ENCODE peak calls at places on chromosomes 1 and 21, in four cellular contexts. One of them, this sample, is unnamed.

GRCh38 chr1:24254783-24255182 is 64.4 kb upstream of the GRHL3 start:
- DNase-seq in mesendoderm: peak; percentile 76
- DNase-seq in heart right ventricle: no peak
- DNase-seq in fibroblast of lung: no peak
- DNase-seq in this sample: no peak

GRCh38 chr1:5994713-5995621 is 2.7 kb upstream of the NPHP4 start:
- DNase-seq in fibroblast of lung: no peak
- DNase-seq in mesendoderm: no peak
- DNase-seq in heart right ventricle: peak; percentile 17
- DNase-seq in this sample: no peak

GRCh38 chr1:47918257-47918867 is 78.8 kb downstream of the TRABD2B start:
- DNase-seq in fibroblast of lung: no peak
- DNase-seq in heart right ventricle: no peak
- DNase-seq in mesendoderm: no peak
- DNase-seq in this sample: no peak

GRCh38 chr1:246187834-246188372 is 319.2 kb downstream of the SMYD3 start:
- DNase-seq in mesendoderm: no peak
- DNase-seq in heart right ventricle: no peak
- DNase-seq in fibroblast of lung: no peak
- DNase-seq in this sample: no peak

GRCh38 chr1:204104331-204105222 is 31.7 kb downstream of the SOX13 start:
- DNase-seq in fibroblast of lung: no peak
- DNase-seq in mesendoderm: no peak
- DNase-seq in heart right ventricle: peak; percentile 54
- DNase-seq in this sample: no peak

GRCh38 chr1:5831600-5832335 is 160.5 kb downstream of the NPHP4 start:
- DNase-seq in heart right ventricle: no peak
- DNase-seq in fibroblast of lung: no peak
- DNase-seq in mesendoderm: no peak
- DNase-seq in this sample: no peak

GRCh38 chr1:53663525-53664300 is 75.3 kb downstream of the GLIS1 start:
- DNase-seq in heart right ventricle: no peak
- DNase-seq in mesendoderm: no peak
- DNase-seq in fibroblast of lung: no peak
- DNase-seq in this sample: no peak

GRCh38 chr1:169129109-169129789 is 22.8 kb downstream of the ATP1B1 start:
- DNase-seq in heart right ventricle: no peak
- DNase-seq in mesendoderm: no peak
- DNase-seq in fibroblast of lung: no peak
- DNase-seq in this sample: no peak

GRCh38 chr1:157377216-157377821 is 175.0 kb downstream of the FCRL5 start:
- DNase-seq in fibroblast of lung: peak; percentile 17
- DNase-seq in mesendoderm: peak; percentile 84
- DNase-seq in heart right ventricle: no peak
- DNase-seq in this sample: no peak

GRCh38 chr1:3924186-3924815 is 24.2 kb upstream of the C1orf174 start:
- DNase-seq in fibroblast of lung: no peak
- DNase-seq in mesendoderm: no peak
- DNase-seq in heart right ventricle: no peak
- DNase-seq in this sample: no peak

GRCh38 chr1:114259517-114260160 is 106.0 kb upstream of the SYT6 start:
- DNase-seq in heart right ventricle: no peak
- DNase-seq in mesendoderm: no peak
- DNase-seq in fibroblast of lung: no peak
- DNase-seq in this sample: no peak

GRCh38 chr1:223153177-223154119 is 10.4 kb upstream of the TLR5 start:
- DNase-seq in mesendoderm: peak; percentile 57
- DNase-seq in fibroblast of lung: no peak
- DNase-seq in heart right ventricle: no peak
- DNase-seq in this sample: no peak

GRCh38 chr1:38046884-38047602 is 450 bp upstream of the POU3F1 start:
- DNase-seq in heart right ventricle: peak; percentile 91
- DNase-seq in fibroblast of lung: peak; percentile 62
- DNase-seq in mesendoderm: peak; percentile 80
- DNase-seq in this sample: peak; percentile 84

GRCh38 chr1:2974701-2975301 is 46.5 kb upstream of the ACTRT2 start:
- DNase-seq in heart right ventricle: no peak
- DNase-seq in mesendoderm: no peak
- DNase-seq in fibroblast of lung: no peak
- DNase-seq in this sample: no peak

GRCh38 chr1:221444346-221444745 is 297.5 kb downstream of the DUSP10 start:
- DNase-seq in mesendoderm: no peak
- DNase-seq in fibroblast of lung: peak; percentile 34
- DNase-seq in heart right ventricle: no peak
- DNase-seq in this sample: no peak

GRCh38 chr1:28482138-28482537 is 23.7 kb upstream of the RCC1 start:
- DNase-seq in mesendoderm: no peak
- DNase-seq in heart right ventricle: no peak
- DNase-seq in fibroblast of lung: no peak
- DNase-seq in this sample: peak; percentile 2

GRCh38 chr1:45583666-45584350 is at the start of gene NASP:
- DNase-seq in fibroblast of lung: peak; percentile 81
- DNase-seq in heart right ventricle: peak; percentile 90
- DNase-seq in mesendoderm: peak; percentile 93
- DNase-seq in this sample: peak; percentile 90

GRCh38 chr1:7375329-7375728 is 395.8 kb upstream of the VAMP3 start:
- DNase-seq in heart right ventricle: no peak
- DNase-seq in mesendoderm: no peak
- DNase-seq in fibroblast of lung: no peak
- DNase-seq in this sample: peak; percentile 37

GRCh38 chr1:111520040-111520439 is 16.6 kb upstream of the ADORA3 start:
- DNase-seq in fibroblast of lung: no peak
- DNase-seq in heart right ventricle: no peak
- DNase-seq in mesendoderm: no peak
- DNase-seq in this sample: no peak

GRCh38 chr1:234986750-234987414 is 141.8 kb downstream of the TOMM20 start:
- DNase-seq in heart right ventricle: no peak
- DNase-seq in mesendoderm: peak; percentile 83
- DNase-seq in fibroblast of lung: peak; percentile 71
- DNase-seq in this sample: no peak

GRCh38 chr21:43585924-43586411 is 73.3 kb downstream of the HSF2BP start:
- DNase-seq in mesendoderm: peak; percentile 92
- DNase-seq in fibroblast of lung: peak; percentile 98
- DNase-seq in heart right ventricle: no peak
- DNase-seq in this sample: peak; percentile 86

GRCh38 chr1:8633741-8634493 is 183.5 kb downstream of the RERE start:
- DNase-seq in fibroblast of lung: no peak
- DNase-seq in mesendoderm: no peak
- DNase-seq in heart right ventricle: no peak
- DNase-seq in this sample: no peak

GRCh38 chr1:1182491-1183220 is 9.0 kb downstream of the TTLL10 start:
- DNase-seq in heart right ventricle: peak; percentile 35
- DNase-seq in fibroblast of lung: no peak
- DNase-seq in mesendoderm: no peak
- DNase-seq in this sample: no peak

GRCh38 chr1:8025671-8026144 is 401 bp downstream of the ERRFI1 start:
- DNase-seq in fibroblast of lung: no peak
- DNase-seq in mesendoderm: no peak
- DNase-seq in heart right ventricle: no peak
- DNase-seq in this sample: no peak

GRCh38 chr1:167935252-167936067 is 1.0 kb upstream of the DCAF6 start:
- DNase-seq in heart right ventricle: no peak
- DNase-seq in mesendoderm: peak; percentile 82
- DNase-seq in fibroblast of lung: peak; percentile 49
- DNase-seq in this sample: no peak

GRCh38 chr1:211333906-211334305 is 7.3 kb downstream of the TRAF5 start:
- DNase-seq in mesendoderm: no peak
- DNase-seq in fibroblast of lung: no peak
- DNase-seq in heart right ventricle: no peak
- DNase-seq in this sample: no peak

GRCh38 chr1:211382714-211383480 is 56.3 kb downstream of the TRAF5 start:
- DNase-seq in heart right ventricle: peak; percentile 96
- DNase-seq in fibroblast of lung: peak; percentile 94
- DNase-seq in mesendoderm: peak; percentile 98
- DNase-seq in this sample: peak; percentile 90

GRCh38 chr1:23423415-23424170 is 955 bp downstream of the TCEA3 start:
- DNase-seq in fibroblast of lung: no peak
- DNase-seq in mesendoderm: peak; percentile 44
- DNase-seq in heart right ventricle: peak; percentile 45
- DNase-seq in this sample: no peak

GRCh38 chr1:222754386-222755139 is 17.6 kb downstream of the FAM177B start:
- DNase-seq in heart right ventricle: peak; percentile 30
- DNase-seq in mesendoderm: no peak
- DNase-seq in fibroblast of lung: peak; percentile 96
- DNase-seq in this sample: peak; percentile 66

GRCh38 chr1:205375816-205376545 is 19.3 kb upstream of the KLHDC8A start:
- DNase-seq in heart right ventricle: no peak
- DNase-seq in fibroblast of lung: peak; percentile 57
- DNase-seq in mesendoderm: peak; percentile 85
- DNase-seq in this sample: no peak

GRCh38 chr1:60101516-60101915 is 27.9 kb upstream of the C1orf87 start:
- DNase-seq in heart right ventricle: no peak
- DNase-seq in fibroblast of lung: no peak
- DNase-seq in mesendoderm: no peak
- DNase-seq in this sample: no peak

DNA sequence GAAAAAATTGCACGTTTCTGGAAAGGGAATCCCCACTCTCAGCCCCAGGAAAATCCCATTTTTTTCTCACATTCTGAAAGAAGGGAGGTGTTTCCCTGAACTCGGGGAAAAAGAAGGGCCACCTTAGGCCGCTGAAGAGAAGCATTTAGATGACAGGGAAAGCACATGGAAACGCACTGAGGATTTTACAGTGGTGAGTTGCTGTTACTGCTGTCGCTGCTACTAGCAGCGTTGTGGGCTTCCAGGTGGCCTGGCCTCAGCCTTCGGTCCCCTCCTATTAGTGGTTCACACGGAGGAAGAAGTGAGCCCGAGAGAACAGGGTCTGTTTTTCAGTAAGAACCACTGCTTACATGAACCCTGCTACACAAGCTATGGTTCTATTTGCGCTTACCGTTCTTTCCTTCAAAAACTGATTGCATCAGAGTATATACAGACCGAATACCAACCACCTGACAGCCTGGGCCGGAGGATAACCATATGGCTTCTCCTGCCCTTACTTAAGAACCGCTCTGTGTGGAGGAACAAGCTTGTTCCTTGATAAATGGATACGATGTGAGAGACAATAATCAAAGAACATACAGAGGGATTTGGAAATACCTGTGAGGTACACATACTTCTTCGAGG is 986 bp upstream of the KCNT2 start:
- DNase-seq in mesendoderm: peak; percentile 93
- DNase-seq in heart right ventricle: peak; percentile 5
- DNase-seq in fibroblast of lung: peak; percentile 38
- DNase-seq in this sample: no peak
- H3K27ac ChIP-seq in mesendoderm: peak overlapping the region; percentile 35
- H3K27ac ChIP-seq in heart right ventricle: peak overlapping the region; percentile 68
- H3K27ac ChIP-seq in fibroblast of lung: no peak overlapping the region
- H3K27ac ChIP-seq in this sample: peak overlapping the region; percentile 49

GRCh38 chr1:170670751-170671628 is 7.1 kb downstream of the PRRX1 start:
- DNase-seq in fibroblast of lung: peak; percentile 66
- DNase-seq in mesendoderm: peak; percentile 68
- DNase-seq in heart right ventricle: peak; percentile 74
- DNase-seq in this sample: peak; percentile 75

GRCh38 chr1:170666661-170667060 is 2.7 kb downstream of the PRRX1 start:
- DNase-seq in mesendoderm: peak; percentile 51
- DNase-seq in fibroblast of lung: no peak
- DNase-seq in heart right ventricle: peak; percentile 26
- DNase-seq in this sample: peak; percentile 77

GRCh38 chr1:170669036-170669435 is 5.1 kb downstream of the PRRX1 start:
- DNase-seq in fibroblast of lung: no peak
- DNase-seq in heart right ventricle: no peak
- DNase-seq in mesendoderm: peak; percentile 8
- DNase-seq in this sample: no peak

GRCh38 chr1:170669586-170670332 is 5.8 kb downstream of the PRRX1 start:
- DNase-seq in fibroblast of lung: no peak
- DNase-seq in heart right ventricle: no peak
- DNase-seq in mesendoderm: peak; percentile 7
- DNase-seq in this sample: no peak

GRCh38 chr1:170668301-170668789 is 4.4 kb downstream of the PRRX1 start:
- DNase-seq in fibroblast of lung: peak; percentile 62
- DNase-seq in heart right ventricle: no peak
- DNase-seq in mesendoderm: peak; percentile 37
- DNase-seq in this sample: peak; percentile 88
- H3K27me3 ChIP-seq in fibroblast of lung: no peaks in the 10 kb centered on the region
- H3K27me3 ChIP-seq in heart right ventricle: peaks cover 16% of the 10 kb centered on the region
- H3K27me3 ChIP-seq in mesendoderm: peaks cover 69% of the 10 kb centered on the region
- H3K27me3 ChIP-seq in this sample: no peaks in the 10 kb centered on the region

GRCh38 chr1:180150982-180151381 is 3.7 kb upstream of the QSOX1 start:
- DNase-seq in mesendoderm: no peak
- DNase-seq in heart right ventricle: no peak
- DNase-seq in fibroblast of lung: peak; percentile 52
- DNase-seq in this sample: no peak
- H3K4me1 ChIP-seq in mesendoderm: no peaks in the 10 kb centered on the region
- H3K4me1 ChIP-seq in heart right ventricle: peaks cover 11% of the 10 kb centered on the region
- H3K4me1 ChIP-seq in fibroblast of lung: peaks cover 17% of the 10 kb centered on the region
- H3K4me1 ChIP-seq in this sample: peaks cover 9% of the 10 kb centered on the region

GRCh38 chr21:45129231-45129923 is 55.0 kb downstream of the ADARB1 start:
- DNase-seq in fibroblast of lung: no peak
- DNase-seq in heart right ventricle: peak; percentile 55
- DNase-seq in mesendoderm: no peak
- DNase-seq in this sample: no peak
- H3K27ac ChIP-seq in fibroblast of lung: peak overlapping the region; percentile 38
- H3K27ac ChIP-seq in heart right ventricle: no peak overlapping the region
- H3K27ac ChIP-seq in mesendoderm: no peak overlapping the region
- H3K27ac ChIP-seq in this sample: peak overlapping the region; percentile 77

This sample was measured in tibial artery.